ENCODE peak calls at places on chromosomes 13 and 19, in eight cellular contexts. One of them, this sample, is unnamed.

GRCh38 chr13:80171096-80171495 is 169.8 kb downstream of the SPRY2 start:
- DNase-seq in cardiac muscle cell: no peak
- DNase-seq in RWPE1: no peak
- DNase-seq in stimulated activated CD4-positive, alpha-beta T cell treated with anti-CD3 and anti-CD28 coated beads, Interleukin-4, amount 100 ng/mL, for 1 hour: no peak
- DNase-seq in left ventricle myocardium superior: no peak
- DNase-seq in fibroblast of pulmonary artery: no peak
- DNase-seq in GM06990: no peak
- DNase-seq in HT1080: no peak
- DNase-seq in this sample: no peak

GRCh38 chr19:48565090-48565489 is 13.1 kb downstream of the SULT2B1 start:
- DNase-seq in cardiac muscle cell: peak; percentile 40
- DNase-seq in RWPE1: no peak
- DNase-seq in stimulated activated CD4-positive, alpha-beta T cell treated with anti-CD3 and anti-CD28 coated beads, Interleukin-4, amount 100 ng/mL, for 1 hour: no peak
- DNase-seq in left ventricle myocardium superior: no peak
- DNase-seq in fibroblast of pulmonary artery: peak; percentile 26
- DNase-seq in GM06990: no peak
- DNase-seq in HT1080: peak; percentile 53
- DNase-seq in this sample: no peak

GRCh38 chr19:13841339-13842293 is 35.3 kb upstream of the NANOS3 start:
- DNase-seq in cardiac muscle cell: peak; percentile 45
- DNase-seq in RWPE1: no peak
- DNase-seq in stimulated activated CD4-positive, alpha-beta T cell treated with anti-CD3 and anti-CD28 coated beads, Interleukin-4, amount 100 ng/mL, for 1 hour: no peak
- DNase-seq in left ventricle myocardium superior: peak; percentile 75
- DNase-seq in fibroblast of pulmonary artery: no peak
- DNase-seq in GM06990: no peak
- DNase-seq in HT1080: peak; percentile 69
- DNase-seq in this sample: no peak

GRCh38 chr13:103033999-103034398 is 32.2 kb downstream of the SLC10A2 start:
- DNase-seq in cardiac muscle cell: no peak
- DNase-seq in RWPE1: no peak
- DNase-seq in stimulated activated CD4-positive, alpha-beta T cell treated with anti-CD3 and anti-CD28 coated beads, Interleukin-4, amount 100 ng/mL, for 1 hour: no peak
- DNase-seq in left ventricle myocardium superior: no peak
- DNase-seq in fibroblast of pulmonary artery: no peak
- DNase-seq in GM06990: peak; percentile 42
- DNase-seq in HT1080: no peak
- DNase-seq in this sample: no peak

GRCh38 chr19:6032827-6033226 is 54.9 kb upstream of the RANBP3 start:
- DNase-seq in cardiac muscle cell: no peak
- DNase-seq in RWPE1: no peak
- DNase-seq in stimulated activated CD4-positive, alpha-beta T cell treated with anti-CD3 and anti-CD28 coated beads, Interleukin-4, amount 100 ng/mL, for 1 hour: no peak
- DNase-seq in left ventricle myocardium superior: peak; percentile 13
- DNase-seq in fibroblast of pulmonary artery: no peak
- DNase-seq in GM06990: no peak
- DNase-seq in HT1080: no peak
- DNase-seq in this sample: no peak

GRCh38 chr13:28489536-28489935 is 5.4 kb downstream of the FLT1 start:
- DNase-seq in cardiac muscle cell: peak; percentile 59
- DNase-seq in RWPE1: no peak
- DNase-seq in stimulated activated CD4-positive, alpha-beta T cell treated with anti-CD3 and anti-CD28 coated beads, Interleukin-4, amount 100 ng/mL, for 1 hour: no peak
- DNase-seq in left ventricle myocardium superior: no peak
- DNase-seq in fibroblast of pulmonary artery: peak; percentile 54
- DNase-seq in GM06990: no peak
- DNase-seq in HT1080: no peak
- DNase-seq in this sample: no peak

GRCh38 chr19:16509141-16510061 is 13.2 kb downstream of the C19orf44 start:
- DNase-seq in cardiac muscle cell: peak; percentile 77
- DNase-seq in RWPE1: no peak
- DNase-seq in stimulated activated CD4-positive, alpha-beta T cell treated with anti-CD3 and anti-CD28 coated beads, Interleukin-4, amount 100 ng/mL, for 1 hour: no peak
- DNase-seq in left ventricle myocardium superior: peak; percentile 71
- DNase-seq in fibroblast of pulmonary artery: peak; percentile 14
- DNase-seq in GM06990: no peak
- DNase-seq in HT1080: no peak
- DNase-seq in this sample: no peak

GRCh38 chr19:53903055-53903680 is 5.9 kb upstream of the CACNG7 start:
- DNase-seq in cardiac muscle cell: peak; percentile 56
- DNase-seq in RWPE1: peak; percentile 44
- DNase-seq in stimulated activated CD4-positive, alpha-beta T cell treated with anti-CD3 and anti-CD28 coated beads, Interleukin-4, amount 100 ng/mL, for 1 hour: no peak
- DNase-seq in left ventricle myocardium superior: no peak
- DNase-seq in fibroblast of pulmonary artery: peak; percentile 64
- DNase-seq in GM06990: no peak
- DNase-seq in HT1080: no peak
- DNase-seq in this sample: no peak

GRCh38 chr19:13864513-13865242 is 12.3 kb upstream of the NANOS3 start:
- DNase-seq in cardiac muscle cell: no peak
- DNase-seq in RWPE1: no peak
- DNase-seq in stimulated activated CD4-positive, alpha-beta T cell treated with anti-CD3 and anti-CD28 coated beads, Interleukin-4, amount 100 ng/mL, for 1 hour: no peak
- DNase-seq in left ventricle myocardium superior: peak; percentile 41
- DNase-seq in fibroblast of pulmonary artery: no peak
- DNase-seq in GM06990: no peak
- DNase-seq in HT1080: no peak
- DNase-seq in this sample: no peak

GRCh38 chr19:7550987-7551761 is 15.7 kb downstream of the PNPLA6 start:
- DNase-seq in cardiac muscle cell: peak; percentile 83
- DNase-seq in RWPE1: peak; percentile 66
- DNase-seq in stimulated activated CD4-positive, alpha-beta T cell treated with anti-CD3 and anti-CD28 coated beads, Interleukin-4, amount 100 ng/mL, for 1 hour: peak; percentile 43
- DNase-seq in left ventricle myocardium superior: peak; percentile 82
- DNase-seq in fibroblast of pulmonary artery: peak; percentile 52
- DNase-seq in GM06990: no peak
- DNase-seq in HT1080: peak; percentile 34
- DNase-seq in this sample: no peak

GRCh38 chr13:106156468-106156867 is 379.0 kb downstream of the EFNB2 start:
- DNase-seq in cardiac muscle cell: peak; percentile 90
- DNase-seq in RWPE1: peak; percentile 86
- DNase-seq in stimulated activated CD4-positive, alpha-beta T cell treated with anti-CD3 and anti-CD28 coated beads, Interleukin-4, amount 100 ng/mL, for 1 hour: no peak
- DNase-seq in left ventricle myocardium superior: no peak
- DNase-seq in fibroblast of pulmonary artery: peak; percentile 96
- DNase-seq in GM06990: no peak
- DNase-seq in HT1080: peak; percentile 98
- DNase-seq in this sample: no peak

GRCh38 chr19:4075373-4075772 is 8.7 kb upstream of the ZBTB7A start:
- DNase-seq in cardiac muscle cell: no peak
- DNase-seq in RWPE1: no peak
- DNase-seq in stimulated activated CD4-positive, alpha-beta T cell treated with anti-CD3 and anti-CD28 coated beads, Interleukin-4, amount 100 ng/mL, for 1 hour: no peak
- DNase-seq in left ventricle myocardium superior: no peak
- DNase-seq in fibroblast of pulmonary artery: no peak
- DNase-seq in GM06990: no peak
- DNase-seq in HT1080: no peak
- DNase-seq in this sample: no peak

GRCh38 chr19:677201-677600 is 1.0 kb downstream of the FSTL3 start:
- DNase-seq in cardiac muscle cell: peak; percentile 87
- DNase-seq in RWPE1: peak; percentile 85
- DNase-seq in stimulated activated CD4-positive, alpha-beta T cell treated with anti-CD3 and anti-CD28 coated beads, Interleukin-4, amount 100 ng/mL, for 1 hour: no peak
- DNase-seq in left ventricle myocardium superior: peak; percentile 85
- DNase-seq in fibroblast of pulmonary artery: peak; percentile 83
- DNase-seq in GM06990: no peak
- DNase-seq in HT1080: peak; percentile 73
- DNase-seq in this sample: no peak

This sample was measured in activated T-helper 9 cell treated with anti-CD3 and anti-CD28 coated beads, Interleukin-2, amount 50 U/mL, for 16 hours.